ENCODE peak calls at places on chromosomes 12 and 14, in eight cellular contexts. One of them, this sample, is unnamed.

GRCh38 chr12:119154435-119154818 is 24.3 kb upstream of the HSPB8 start:
- DNase-seq in activated CD8-positive, alpha-beta memory T cell treated with anti-CD3 and anti-CD28 coated beads, Interleukin-2, amount 50 U/mL, for 48 hours: no peak
- DNase-seq in occipital lobe: no peak
- DNase-seq in activated T-cell treated with anti-CD3 and anti-CD28 coated beads for 1 hour: no peak
- DNase-seq in NT2/D1: peak
- DNase-seq in GM12891: no peak
- DNase-seq in RPMI7951: no peak
- DNase-seq in right cardiac atrium: peak
- DNase-seq in this sample: no peak

GRCh38 chr12:68477256-68477655 is 133.4 kb upstream of the RAP1B start:
- DNase-seq in activated CD8-positive, alpha-beta memory T cell treated with anti-CD3 and anti-CD28 coated beads, Interleukin-2, amount 50 U/mL, for 48 hours: no peak
- DNase-seq in occipital lobe: no peak
- DNase-seq in activated T-cell treated with anti-CD3 and anti-CD28 coated beads for 1 hour: no peak
- DNase-seq in NT2/D1: no peak
- DNase-seq in GM12891: no peak
- DNase-seq in RPMI7951: no peak
- DNase-seq in right cardiac atrium: no peak
- DNase-seq in this sample: no peak

GRCh38 chr14:73743431-73743931 is 29.3 kb upstream of the PNMA1 start:
- DNase-seq in activated CD8-positive, alpha-beta memory T cell treated with anti-CD3 and anti-CD28 coated beads, Interleukin-2, amount 50 U/mL, for 48 hours: peak
- DNase-seq in occipital lobe: no peak
- DNase-seq in activated T-cell treated with anti-CD3 and anti-CD28 coated beads for 1 hour: peak
- DNase-seq in NT2/D1: no peak
- DNase-seq in GM12891: peak
- DNase-seq in RPMI7951: peak
- DNase-seq in right cardiac atrium: peak
- DNase-seq in this sample: peak

GRCh38 chr14:104851896-104852663 is 13.0 kb upstream of the CEP170B start:
- DNase-seq in activated CD8-positive, alpha-beta memory T cell treated with anti-CD3 and anti-CD28 coated beads, Interleukin-2, amount 50 U/mL, for 48 hours: no peak
- DNase-seq in occipital lobe: no peak
- DNase-seq in activated T-cell treated with anti-CD3 and anti-CD28 coated beads for 1 hour: no peak
- DNase-seq in NT2/D1: no peak
- DNase-seq in GM12891: no peak
- DNase-seq in RPMI7951: no peak
- DNase-seq in right cardiac atrium: peak
- DNase-seq in this sample: no peak

GRCh38 chr12:42588981-42589464 is 523 bp downstream of the PRICKLE1 start:
- DNase-seq in activated CD8-positive, alpha-beta memory T cell treated with anti-CD3 and anti-CD28 coated beads, Interleukin-2, amount 50 U/mL, for 48 hours: peak
- DNase-seq in occipital lobe: no peak
- DNase-seq in activated T-cell treated with anti-CD3 and anti-CD28 coated beads for 1 hour: no peak
- DNase-seq in NT2/D1: peak
- DNase-seq in GM12891: no peak
- DNase-seq in RPMI7951: peak
- DNase-seq in right cardiac atrium: peak
- DNase-seq in this sample: peak

GRCh38 chr14:74505831-74506230 is 12.3 kb downstream of the ISCA2 start:
- DNase-seq in activated CD8-positive, alpha-beta memory T cell treated with anti-CD3 and anti-CD28 coated beads, Interleukin-2, amount 50 U/mL, for 48 hours: no peak
- DNase-seq in occipital lobe: no peak
- DNase-seq in activated T-cell treated with anti-CD3 and anti-CD28 coated beads for 1 hour: no peak
- DNase-seq in NT2/D1: no peak
- DNase-seq in GM12891: no peak
- DNase-seq in RPMI7951: no peak
- DNase-seq in right cardiac atrium: peak
- DNase-seq in this sample: no peak

GRCh38 chr12:26195250-26195640 is at the start of gene SSPN:
- DNase-seq in activated CD8-positive, alpha-beta memory T cell treated with anti-CD3 and anti-CD28 coated beads, Interleukin-2, amount 50 U/mL, for 48 hours: peak
- DNase-seq in occipital lobe: peak
- DNase-seq in activated T-cell treated with anti-CD3 and anti-CD28 coated beads for 1 hour: no peak
- DNase-seq in NT2/D1: peak
- DNase-seq in GM12891: no peak
- DNase-seq in RPMI7951: peak
- DNase-seq in right cardiac atrium: peak
- DNase-seq in this sample: no peak

GRCh38 chr14:68450391-68451120 is 342.3 kb downstream of the ZFP36L1 start:
- DNase-seq in activated CD8-positive, alpha-beta memory T cell treated with anti-CD3 and anti-CD28 coated beads, Interleukin-2, amount 50 U/mL, for 48 hours: no peak
- DNase-seq in occipital lobe: no peak
- DNase-seq in activated T-cell treated with anti-CD3 and anti-CD28 coated beads for 1 hour: no peak
- DNase-seq in NT2/D1: no peak
- DNase-seq in GM12891: no peak
- DNase-seq in RPMI7951: no peak
- DNase-seq in right cardiac atrium: peak
- DNase-seq in this sample: no peak

GRCh38 chr14:71651228-71651627 is 281.0 kb upstream of the RGS6 start:
- DNase-seq in activated CD8-positive, alpha-beta memory T cell treated with anti-CD3 and anti-CD28 coated beads, Interleukin-2, amount 50 U/mL, for 48 hours: no peak
- DNase-seq in occipital lobe: no peak
- DNase-seq in activated T-cell treated with anti-CD3 and anti-CD28 coated beads for 1 hour: no peak
- DNase-seq in NT2/D1: no peak
- DNase-seq in GM12891: no peak
- DNase-seq in RPMI7951: peak
- DNase-seq in right cardiac atrium: no peak
- DNase-seq in this sample: no peak

GRCh38 chr14:94028450-94028826 is 2.3 kb downstream of the OTUB2 start:
- DNase-seq in activated CD8-positive, alpha-beta memory T cell treated with anti-CD3 and anti-CD28 coated beads, Interleukin-2, amount 50 U/mL, for 48 hours: no peak
- DNase-seq in occipital lobe: no peak
- DNase-seq in activated T-cell treated with anti-CD3 and anti-CD28 coated beads for 1 hour: no peak
- DNase-seq in NT2/D1: no peak
- DNase-seq in GM12891: no peak
- DNase-seq in RPMI7951: peak
- DNase-seq in right cardiac atrium: no peak
- DNase-seq in this sample: no peak

GRCh38 chr12:29207120-29207519 is 58.0 kb downstream of the FAR2 start:
- DNase-seq in activated CD8-positive, alpha-beta memory T cell treated with anti-CD3 and anti-CD28 coated beads, Interleukin-2, amount 50 U/mL, for 48 hours: no peak
- DNase-seq in occipital lobe: no peak
- DNase-seq in activated T-cell treated with anti-CD3 and anti-CD28 coated beads for 1 hour: no peak
- DNase-seq in NT2/D1: no peak
- DNase-seq in GM12891: no peak
- DNase-seq in RPMI7951: no peak
- DNase-seq in right cardiac atrium: no peak
- DNase-seq in this sample: no peak

GRCh38 chr12:131882804-131883520 is 11.5 kb upstream of the ULK1 start:
- DNase-seq in activated CD8-positive, alpha-beta memory T cell treated with anti-CD3 and anti-CD28 coated beads, Interleukin-2, amount 50 U/mL, for 48 hours: no peak
- DNase-seq in occipital lobe: no peak
- DNase-seq in activated T-cell treated with anti-CD3 and anti-CD28 coated beads for 1 hour: no peak
- DNase-seq in NT2/D1: no peak
- DNase-seq in GM12891: no peak
- DNase-seq in RPMI7951: no peak
- DNase-seq in right cardiac atrium: no peak
- DNase-seq in this sample: peak

GRCh38 chr14:70257526-70257925 is 68.8 kb upstream of the SLC8A3 start:
- DNase-seq in activated CD8-positive, alpha-beta memory T cell treated with anti-CD3 and anti-CD28 coated beads, Interleukin-2, amount 50 U/mL, for 48 hours: peak
- DNase-seq in occipital lobe: no peak
- DNase-seq in activated T-cell treated with anti-CD3 and anti-CD28 coated beads for 1 hour: no peak
- DNase-seq in NT2/D1: no peak
- DNase-seq in GM12891: no peak
- DNase-seq in RPMI7951: peak
- DNase-seq in right cardiac atrium: no peak
- DNase-seq in this sample: peak

GRCh38 chr12:67885370-67886169 is 103.7 kb upstream of the IFNG-AS1 start:
- DNase-seq in activated CD8-positive, alpha-beta memory T cell treated with anti-CD3 and anti-CD28 coated beads, Interleukin-2, amount 50 U/mL, for 48 hours: no peak
- DNase-seq in occipital lobe: no peak
- DNase-seq in activated T-cell treated with anti-CD3 and anti-CD28 coated beads for 1 hour: no peak
- DNase-seq in NT2/D1: no peak
- DNase-seq in GM12891: no peak
- DNase-seq in RPMI7951: peak
- DNase-seq in right cardiac atrium: no peak
- DNase-seq in this sample: no peak

GRCh38 chr12:44654641-44655625 is 221.2 kb downstream of the NELL2 start:
- DNase-seq in activated CD8-positive, alpha-beta memory T cell treated with anti-CD3 and anti-CD28 coated beads, Interleukin-2, amount 50 U/mL, for 48 hours: no peak
- DNase-seq in occipital lobe: peak
- DNase-seq in activated T-cell treated with anti-CD3 and anti-CD28 coated beads for 1 hour: no peak
- DNase-seq in NT2/D1: no peak
- DNase-seq in GM12891: no peak
- DNase-seq in RPMI7951: no peak
- DNase-seq in right cardiac atrium: peak
- DNase-seq in this sample: peak

GRCh38 chr12:49322708-49323523 is at the start of gene TROAP:
- DNase-seq in activated CD8-positive, alpha-beta memory T cell treated with anti-CD3 and anti-CD28 coated beads, Interleukin-2, amount 50 U/mL, for 48 hours: peak
- DNase-seq in occipital lobe: peak
- DNase-seq in activated T-cell treated with anti-CD3 and anti-CD28 coated beads for 1 hour: peak
- DNase-seq in NT2/D1: peak
- DNase-seq in GM12891: peak
- DNase-seq in RPMI7951: peak
- DNase-seq in right cardiac atrium: peak
- DNase-seq in this sample: peak